ENCODE peak calls at places on chromosomes 1 and 21, in five cellular contexts. Z, C, B, H and L are unnamed samples.

GRCh38 chr1:221284028-221284427 is 404.8 kb downstream of the HLX start:
- DNase-seq in C (no peak), B (peak), Z (peak), H (no peak), L (no peak)

GRCh38 chr1:94042388-94042787 is 78.6 kb downstream of the ABCA4 start:
- DNase-seq in C (no peak), H (no peak), B (no peak), Z (no peak), L (no peak)

GRCh38 chr1:89069955-89070354 is 4.9 kb upstream of the GBP1 start:
- DNase-seq in B (peak), Z (no peak), C (no peak), H (no peak), L (no peak)

GRCh38 chr1:3061566-3061965 is 7.4 kb upstream of the PRDM16 start:
- DNase-seq in B (no peak), C (peak), Z (no peak), H (no peak), L (no peak)

GRCh38 chr1:65167544-65167943 is 19.5 kb downstream of the AK4 start:
- DNase-seq in H (no peak), B (no peak), Z (no peak), C (no peak), L (no peak)

GRCh38 chr1:106768077-106768476 is 288.4 kb upstream of the PRMT6 start:
- DNase-seq in C (no peak), B (peak), Z (no peak), H (no peak), L (no peak)

GRCh38 chr1:221431068-221431651 is 310.7 kb downstream of the DUSP10 start:
- DNase-seq in Z (peak), H (no peak), B (peak), C (no peak), L (no peak)

GRCh38 chr1:230646710-230647302 is 4.5 kb downstream of the COG2 start:
- DNase-seq in H (no peak), Z (no peak), C (no peak), B (no peak), L (no peak)

GRCh38 chr1:162136760-162137537 is 67.5 kb downstream of the NOS1AP start:
- DNase-seq in Z (peak), C (no peak), B (peak), H (no peak), L (no peak)

GRCh38 chr1:28458237-28459228 is 47.3 kb upstream of the RCC1 start:
- DNase-seq in C (no peak), B (peak), H (no peak), Z (peak), L (no peak)

GRCh38 chr1:61561666-61562065 is 163.3 kb downstream of the TM2D1 start:
- DNase-seq in H (no peak), Z (no peak), B (peak), C (no peak), L (no peak)

GRCh38 chr1:53461329-53462044 is 2.3 kb downstream of the DMRTB1 start:
- DNase-seq in H (no peak), C (no peak), Z (no peak), B (no peak), L (no peak)

GRCh38 chr1:245822997-245823396 is 668.2 kb downstream of the KIF26B start:
- DNase-seq in Z (no peak), B (peak), H (no peak), C (no peak), L (peak)

GRCh38 chr1:161855260-161855659 is 89.1 kb downstream of the ATF6 start:
- DNase-seq in C (no peak), H (no peak), Z (no peak), B (no peak), L (no peak)

GRCh38 chr21:45601551-45601950 is 42.0 kb upstream of the PCBP3 start:
- DNase-seq in C (no peak), Z (no peak), H (no peak), B (no peak), L (no peak)

GRCh38 chr1:20370628-20371200 is 80.0 kb downstream of the VWA5B1 start:
- DNase-seq in B (no peak), Z (no peak), C (peak), H (no peak), L (no peak)

GRCh38 chr1:44759077-44759476 is 16.3 kb upstream of the RPS8 start:
- DNase-seq in H (no peak), C (no peak), B (no peak), Z (no peak), L (no peak)

GRCh38 chr1:202164271-202165037 is 4.1 kb upstream of the PTPN7 start:
- DNase-seq in B (no peak), Z (no peak), C (no peak), H (no peak), L (no peak)

GRCh38 chr1:241702436-241702835 is 50.4 kb downstream of the WDR64 start:
- DNase-seq in H (no peak), C (no peak), Z (no peak), B (peak), L (no peak)

GRCh38 chr1:201085902-201086735 is 26.1 kb downstream of the CACNA1S start:
- DNase-seq in H (no peak), C (no peak), Z (peak), B (peak), L (no peak)

GRCh38 chr21:35367558-35367957 is 318.5 kb upstream of the RUNX1 start:
- DNase-seq in Z (no peak), B (no peak), H (no peak), C (no peak), L (no peak)

DNA sequence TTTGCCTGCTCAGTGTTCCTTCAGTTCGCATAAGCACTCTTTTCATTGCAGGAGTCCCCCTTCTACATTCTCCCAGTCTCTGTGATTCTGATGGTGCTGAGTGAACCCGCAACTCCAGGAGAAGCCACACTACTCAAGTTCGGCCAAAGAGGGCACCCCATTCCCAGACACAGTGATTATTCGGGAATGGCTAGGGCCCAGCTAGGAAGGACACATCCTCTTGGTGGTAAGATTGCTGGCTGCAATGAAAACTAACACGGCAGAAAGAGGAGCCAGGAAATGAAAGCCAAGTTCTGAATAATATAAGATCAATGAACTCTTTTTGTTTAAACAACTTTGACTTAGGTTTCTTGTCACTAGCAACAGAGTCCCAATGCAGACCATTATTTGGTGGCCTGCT is 14.9 kb downstream of the CREG1 start:
- DNase-seq in C (no peak), B (no peak), H (no peak), Z (no peak), L (no peak)
- TF ChIP-seq CTCF in C (no peak), B (peak), H (no peak), Z (no peak), L (peak)

GRCh38 chr21:41612674-41613250 is 104.8 kb upstream of the TMPRSS2 start:
- DNase-seq in B (peak), H (peak), C (peak), Z (no peak), L (peak)
- TF ChIP-seq CTCF in B (peak), H (peak), C (peak), Z (peak), L (peak)

GRCh38 chr1:165827199-165828102 is at the start of gene UCK2:
- DNase-seq in B (peak), Z (peak), C (peak), H (peak), L (peak)
- TF ChIP-seq CTCF in B (peak), Z (peak), C (no peak), H (peak), L (peak)

GRCh38 chr21:20443558-20444155 is 554.6 kb upstream of the NCAM2 start:
- DNase-seq in Z (no peak), B (peak), C (no peak), H (no peak), L (no peak)
- TF ChIP-seq CTCF in Z (no peak), B (peak), C (no peak), H (peak), L (peak)

GRCh38 chr1:32954183-32954582 is 10.4 kb downstream of the RNF19B start:
- DNase-seq in H (no peak), C (no peak), Z (no peak), B (no peak), L (no peak)

GRCh38 chr1:32948905-32949304 is 15.7 kb downstream of the RNF19B start:
- DNase-seq in B (no peak), Z (peak), C (no peak), H (no peak), L (no peak)

GRCh38 chr1:32949519-32949918 is 15.1 kb downstream of the RNF19B start:
- DNase-seq in B (no peak), H (no peak), C (no peak), Z (no peak), L (no peak)

GRCh38 chr1:32957017-32957416 is 7.6 kb downstream of the RNF19B start:
- DNase-seq in B (no peak), Z (no peak), H (no peak), C (no peak), L (no peak)

DNA sequence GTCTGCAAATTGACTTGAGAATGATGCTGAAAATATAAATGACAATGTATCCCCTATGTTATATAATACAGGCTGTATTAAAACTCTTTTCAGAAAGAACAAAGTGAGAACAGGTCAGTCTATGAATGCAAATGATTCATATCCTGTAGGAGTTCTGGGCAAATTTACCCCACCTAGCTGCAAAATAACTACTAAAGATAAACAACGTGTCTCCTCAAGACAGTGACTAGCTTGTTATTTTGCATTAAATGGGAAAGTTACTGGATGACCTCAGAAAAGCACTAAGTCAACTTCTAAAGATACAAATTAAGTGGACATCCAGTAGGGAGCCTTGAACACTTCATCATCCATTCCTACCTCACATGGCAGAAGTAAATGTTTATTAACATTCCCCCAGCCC is 11.1 kb downstream of the RNF19B start:
- DNase-seq in H (no peak), Z (peak), C (no peak), B (peak), L (no peak)
- TF ChIP-seq CTCF in H (no peak), Z (no peak), C (no peak), B (no peak), L (no peak)